ENCODE peak calls at places on chromosomes 2 and 18, in four cellular contexts. One of them, this sample, is unnamed.

GRCh38 chr2:234044157-234044556 is 6.3 kb upstream of the SPP2 start:
- DNase-seq in GM12878: no peak
- DNase-seq in H1: no peak
- DNase-seq in HepG2: no peak
- DNase-seq in this sample: no peak

GRCh38 chr2:179711375-179711774 is 150.0 kb downstream of the ZNF385B start:
- DNase-seq in GM12878: no peak
- DNase-seq in H1: no peak
- DNase-seq in HepG2: peak; percentile 6
- DNase-seq in this sample: no peak

GRCh38 chr2:177273456-177273855 is 8.9 kb upstream of the NFE2L2 start:
- DNase-seq in GM12878: no peak
- DNase-seq in H1: no peak
- DNase-seq in HepG2: no peak
- DNase-seq in this sample: no peak

GRCh38 chr2:205585451-205586045 is 96.8 kb upstream of the NRP2 start:
- DNase-seq in GM12878: no peak
- DNase-seq in H1: no peak
- DNase-seq in HepG2: no peak
- DNase-seq in this sample: no peak

GRCh38 chr18:63271881-63272299 is 47.7 kb downstream of the BCL2 start:
- DNase-seq in GM12878: no peak
- DNase-seq in H1: no peak
- DNase-seq in HepG2: no peak
- DNase-seq in this sample: no peak

GRCh38 chr18:74126684-74127482 is 20.8 kb downstream of the FBXO15 start:
- DNase-seq in GM12878: no peak
- DNase-seq in H1: no peak
- DNase-seq in HepG2: no peak
- DNase-seq in this sample: no peak

GRCh38 chr2:172972005-172972619 is 103.5 kb upstream of the MAP3K20 start:
- DNase-seq in GM12878: no peak
- DNase-seq in H1: peak; percentile 79
- DNase-seq in HepG2: peak; percentile 52
- DNase-seq in this sample: peak; percentile 33

GRCh38 chr2:182241936-182242335 is 184.9 kb downstream of the PDE1A start:
- DNase-seq in GM12878: no peak
- DNase-seq in H1: no peak
- DNase-seq in HepG2: no peak
- DNase-seq in this sample: no peak

GRCh38 chr2:111071480-111072143 is 49.1 kb upstream of the BCL2L11 start:
- DNase-seq in GM12878: peak; percentile 35
- DNase-seq in H1: no peak
- DNase-seq in HepG2: no peak
- DNase-seq in this sample: no peak

GRCh38 chr2:42598656-42599267 is 30.3 kb downstream of the MTA3 start:
- DNase-seq in GM12878: no peak
- DNase-seq in H1: no peak
- DNase-seq in HepG2: no peak
- DNase-seq in this sample: no peak

GRCh38 chr18:37188016-37188791 is 359.3 kb downstream of the KIAA1328 start:
- DNase-seq in GM12878: no peak
- DNase-seq in H1: no peak
- DNase-seq in HepG2: no peak
- DNase-seq in this sample: no peak

GRCh38 chr18:37705016-37705415 is 139.4 kb upstream of the CELF4 start:
- DNase-seq in GM12878: no peak
- DNase-seq in H1: no peak
- DNase-seq in HepG2: no peak
- DNase-seq in this sample: no peak

DNA sequence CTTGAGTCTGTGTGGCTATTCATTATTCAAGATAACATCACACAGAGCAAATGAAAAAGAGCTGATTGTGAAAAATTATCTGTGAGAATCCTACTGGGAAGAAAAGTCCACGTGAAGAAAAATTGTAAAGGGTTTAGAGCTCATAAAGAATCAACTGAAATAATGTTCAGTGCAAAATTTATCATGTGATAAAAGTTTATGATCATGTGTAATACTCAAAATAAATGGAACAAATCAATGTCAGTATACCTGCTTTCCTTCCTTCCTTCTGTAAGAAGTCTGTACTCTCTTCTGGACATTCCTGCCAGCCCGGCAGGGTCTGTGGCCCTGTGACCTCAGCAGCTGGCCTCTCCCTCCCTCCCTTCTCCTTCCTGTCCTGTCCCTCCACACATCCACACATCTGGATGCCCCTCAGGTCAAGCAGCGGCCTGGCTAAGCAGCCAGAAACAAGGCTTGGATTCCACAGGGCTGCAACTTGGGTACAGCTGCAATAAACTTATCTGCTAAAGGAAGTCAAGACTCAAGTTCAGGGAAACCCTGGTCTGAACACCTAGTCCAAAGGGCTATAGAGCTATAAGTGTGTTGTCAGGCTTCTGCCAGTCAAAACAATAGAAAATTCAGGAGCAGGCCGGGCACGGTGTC is 172.1 kb downstream of the MREG start:
- DNase-seq in GM12878: no peak
- DNase-seq in H1: no peak
- DNase-seq in HepG2: no peak
- DNase-seq in this sample: no peak
- H3K4me1 ChIP-seq in GM12878: peaks cover 33% of the 10 kb centered on the region
- H3K4me1 ChIP-seq in H1: no peaks in the 10 kb centered on the region
- H3K4me1 ChIP-seq in HepG2: peaks cover 36% of the 10 kb centered on the region
- H3K4me1 ChIP-seq in this sample: no peaks in the 10 kb centered on the region

DNA sequence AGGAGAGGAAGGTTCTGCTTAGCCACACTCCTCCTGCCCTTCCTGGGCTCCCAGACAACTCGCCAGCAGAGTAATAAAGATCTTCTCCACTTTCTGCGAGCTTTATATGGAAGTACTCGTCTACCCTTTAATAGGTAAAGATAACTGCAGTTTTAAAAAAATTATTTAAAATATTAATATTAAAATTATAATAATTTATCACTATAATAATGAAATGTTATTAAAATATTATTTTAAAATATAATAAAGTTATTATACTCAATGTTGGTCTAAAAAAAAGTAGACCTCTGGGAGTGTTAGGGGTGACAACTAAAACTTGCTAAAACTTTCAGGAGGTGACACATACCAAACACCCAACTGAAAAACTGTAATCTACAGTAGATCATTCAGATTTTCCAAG is 81.5 kb downstream of the RBM43 start:
- DNase-seq in GM12878: no peak
- DNase-seq in H1: no peak
- DNase-seq in HepG2: no peak
- DNase-seq in this sample: no peak
- TF ChIP-seq SUZ12 in GM12878: no peak
- TF ChIP-seq SUZ12 in H1: no peak
- TF ChIP-seq SUZ12 in HepG2: no peak
- TF ChIP-seq SUZ12 in this sample: no peak

DNA sequence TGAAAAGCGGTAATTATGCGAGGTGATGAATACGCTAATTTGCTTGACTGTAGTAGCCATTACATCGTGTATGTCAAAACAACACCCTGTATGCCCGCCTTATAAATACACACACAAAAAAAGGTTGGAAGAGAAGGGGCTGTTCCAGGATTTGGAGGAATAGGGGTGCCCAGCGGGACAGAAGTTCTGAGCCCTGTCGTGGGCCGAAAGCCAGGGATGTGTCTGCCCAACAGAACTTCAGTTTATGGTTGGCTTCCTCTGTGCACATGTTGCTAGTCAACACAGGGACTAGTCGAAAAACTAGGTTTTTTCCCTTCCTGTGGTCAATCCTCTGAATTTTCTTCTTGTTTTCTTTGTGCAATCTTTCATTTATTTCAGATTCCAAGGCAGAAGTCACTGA is 182.5 kb downstream of the ACKR3 start:
- DNase-seq in GM12878: no peak
- DNase-seq in H1: no peak
- DNase-seq in HepG2: no peak
- DNase-seq in this sample: no peak
- H3K9ac ChIP-seq in GM12878: no peak overlapping the region
- H3K9ac ChIP-seq in H1: no peak overlapping the region
- H3K9ac ChIP-seq in HepG2: no peak overlapping the region
- H3K9ac ChIP-seq in this sample: no peak overlapping the region

DNA sequence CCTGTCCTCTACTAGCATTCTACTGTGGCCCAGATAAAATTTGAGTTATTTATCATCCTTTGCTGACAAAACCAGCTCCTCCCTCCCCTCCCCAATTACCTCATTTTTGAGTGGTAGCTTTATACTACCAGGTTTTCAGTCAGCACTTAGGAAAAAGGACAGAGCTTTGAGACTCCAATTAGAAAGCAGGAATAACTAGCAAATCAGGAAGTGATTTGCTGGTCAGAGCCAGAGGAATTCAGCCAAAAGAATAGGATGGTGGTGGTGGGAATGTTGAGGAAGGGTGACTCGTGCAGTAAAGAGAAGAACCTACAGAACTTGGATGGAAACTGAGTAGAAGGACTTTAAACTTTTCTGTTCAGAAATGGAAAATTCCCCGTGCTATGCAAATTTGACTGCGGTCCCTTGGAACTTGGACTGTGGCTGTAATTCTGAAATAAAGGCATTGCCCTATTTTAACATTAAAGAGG is 3.7 kb downstream of the MYL12B start:
- DNase-seq in GM12878: no peak
- DNase-seq in H1: no peak
- DNase-seq in HepG2: peak; percentile 52
- DNase-seq in this sample: no peak
- H3K4me1 ChIP-seq in GM12878: peaks cover 12% of the 10 kb centered on the region
- H3K4me1 ChIP-seq in H1: peaks cover 6% of the 10 kb centered on the region
- H3K4me1 ChIP-seq in HepG2: peaks cover 68% of the 10 kb centered on the region
- H3K4me1 ChIP-seq in this sample: no peaks in the 10 kb centered on the region

GRCh38 chr2:21095714-21096113 is 28.1 kb upstream of the TDRD15 start:
- DNase-seq in GM12878: no peak
- DNase-seq in H1: no peak
- DNase-seq in HepG2: peak; percentile 44
- DNase-seq in this sample: no peak

GRCh38 chr2:21099281-21099907 is 24.4 kb upstream of the TDRD15 start:
- DNase-seq in GM12878: no peak
- DNase-seq in H1: no peak
- DNase-seq in HepG2: peak; percentile 12
- DNase-seq in this sample: no peak

GRCh38 chr2:21097331-21097730 is 26.4 kb upstream of the TDRD15 start:
- DNase-seq in GM12878: no peak
- DNase-seq in H1: no peak
- DNase-seq in HepG2: peak; percentile 67
- DNase-seq in this sample: no peak

GRCh38 chr2:21096458-21096857 is 27.3 kb upstream of the TDRD15 start:
- DNase-seq in GM12878: no peak
- DNase-seq in H1: no peak
- DNase-seq in HepG2: peak; percentile 89
- DNase-seq in this sample: no peak

GRCh38 chr2:21098294-21098693 is 25.5 kb upstream of the TDRD15 start:
- DNase-seq in GM12878: no peak
- DNase-seq in H1: no peak
- DNase-seq in HepG2: peak; percentile 28
- DNase-seq in this sample: no peak
- TF ChIP-seq SUZ12 in GM12878: no peak
- TF ChIP-seq SUZ12 in H1: no peak
- TF ChIP-seq SUZ12 in HepG2: no peak
- TF ChIP-seq SUZ12 in this sample: no peak

GRCh38 chr2:38722271-38723115 is 28.7 kb downstream of the SRSF7 start:
- DNase-seq in GM12878: no peak
- DNase-seq in H1: no peak
- DNase-seq in HepG2: no peak
- DNase-seq in this sample: no peak
- H3K9ac ChIP-seq in GM12878: no peak overlapping the region
- H3K9ac ChIP-seq in H1: no peak overlapping the region
- H3K9ac ChIP-seq in HepG2: no peak overlapping the region
- H3K9ac ChIP-seq in this sample: no peak overlapping the region

This sample was measured in NT2/D1.